ENCODE peak calls at places on chromosomes 11 and 22, in eight cellular contexts. L is A172; R is Ammon's horn; J is stimulated activated CD4-positive, alpha-beta T cell treated with anti-CD3 and anti-CD28 coated beads, Interleukin-4, amount 100 ng/mL, for 1 hour; A is NCI-H774; T is neuronal stem cell; N is colonic mucosa; D is psoas muscle. C is an unnamed sample.

GRCh38 chr11:115333106-115333505 is 171.1 kb downstream of the CADM1 start:
- DNase-seq in L (peak), R (no peak), J (no peak), A (no peak), T (no peak), N (no peak), D (no peak), C (no peak)

GRCh38 chr11:131688056-131688693 is 317.8 kb downstream of the NTM start:
- DNase-seq in L (no peak), R (peak), J (peak), A (peak), T (peak), N (peak), D (peak), C (peak)

GRCh38 chr11:130911306-130911705 is 5.0 kb downstream of the SNX19 start:
- DNase-seq in L (no peak), R (no peak), J (no peak), A (no peak), T (no peak), N (no peak), D (no peak), C (no peak)

GRCh38 chr11:6365659-6366058 is 24.6 kb upstream of the SMPD1 start:
- DNase-seq in L (no peak), R (no peak), J (no peak), A (no peak), T (no peak), N (peak), D (no peak), C (peak)

GRCh38 chr11:76801205-76801604 is 18.0 kb downstream of the TSKU start:
- DNase-seq in L (no peak), R (no peak), J (no peak), A (no peak), T (no peak), N (no peak), D (no peak), C (no peak)

GRCh38 chr11:3152471-3153110 is 12.5 kb downstream of the OSBPL5 start:
- DNase-seq in L (no peak), R (peak), J (no peak), A (no peak), T (no peak), N (no peak), D (peak), C (no peak)

GRCh38 chr11:70087446-70088167 is 9.5 kb downstream of the ANO1 start:
- DNase-seq in L (no peak), R (no peak), J (no peak), A (no peak), T (no peak), N (no peak), D (no peak), C (no peak)

GRCh38 chr22:22463855-22464540 is 44.5 kb downstream of the ZNF280B start:
- DNase-seq in L (peak), R (peak), J (peak), A (peak), T (peak), N (peak), D (no peak), C (peak)

GRCh38 chr22:20550851-20551744 is 43.7 kb downstream of the MED15 start:
- DNase-seq in L (no peak), R (peak), J (peak), A (no peak), T (no peak), N (no peak), D (no peak), C (no peak)

GRCh38 chr22:28977050-28977449 is 84.6 kb downstream of the C22orf31 start:
- DNase-seq in L (no peak), R (no peak), J (no peak), A (no peak), T (no peak), N (no peak), D (no peak), C (no peak)

GRCh38 chr11:127919206-127920000 is 668.0 kb downstream of the ETS1 start:
- DNase-seq in L (peak), R (no peak), J (no peak), A (no peak), T (no peak), N (no peak), D (no peak), C (no peak)

GRCh38 chr11:44936951-44937543 is 13.6 kb downstream of the TP53I11 start:
- DNase-seq in L (no peak), R (no peak), J (no peak), A (no peak), T (no peak), N (no peak), D (no peak), C (no peak)

GRCh38 chr11:9092846-9093778 is 1.7 kb upstream of the SCUBE2 start:
- DNase-seq in L (no peak), R (no peak), J (no peak), A (no peak), T (no peak), N (no peak), D (no peak), C (no peak)

GRCh38 chr11:63609536-63609935 is 4.7 kb downstream of the PLAAT3 start:
- DNase-seq in L (no peak), R (peak), J (no peak), A (no peak), T (no peak), N (peak), D (no peak), C (peak)

GRCh38 chr22:19871023-19871844 is 16.6 kb upstream of the GNB1L start:
- DNase-seq in L (no peak), R (no peak), J (peak), A (no peak), T (no peak), N (peak), D (no peak), C (no peak)

GRCh38 chr11:2142300-2142759 is 3.1 kb upstream of the IGF2 start:
- DNase-seq in L (peak), R (no peak), J (no peak), A (no peak), T (no peak), N (no peak), D (peak), C (no peak)